ENCODE peak calls at places on chromosomes 4 and X, in seven cellular contexts. One of them, this sample, is unnamed.

GRCh38 chrX:117376460-117376859 is 740.1 kb downstream of the KLHL13 start:
- DNase-seq in right lobe of liver: no peak
- DNase-seq in kidney: no peak
- DNase-seq in heart right ventricle: no peak
- DNase-seq in ascending aorta: no peak
- DNase-seq in suprapubic skin: no peak
- DNase-seq in gastrocnemius medialis: no peak
- DNase-seq in this sample: no peak

GRCh38 chr4:154779362-154779947 is 1.6 kb upstream of the RBM46 start:
- DNase-seq in kidney: no peak
- DNase-seq in heart right ventricle: no peak
- DNase-seq in right lobe of liver: no peak
- DNase-seq in ascending aorta: no peak
- DNase-seq in suprapubic skin: no peak
- DNase-seq in gastrocnemius medialis: no peak
- DNase-seq in this sample: no peak

GRCh38 chr4:99885063-99885664 is 9.1 kb downstream of the LAMTOR3 start:
- DNase-seq in ascending aorta: no peak
- DNase-seq in kidney: no peak
- DNase-seq in gastrocnemius medialis: no peak
- DNase-seq in suprapubic skin: no peak
- DNase-seq in heart right ventricle: no peak
- DNase-seq in right lobe of liver: no peak
- DNase-seq in this sample: no peak

GRCh38 chr4:84966382-84967291 is at the start of gene WDFY3:
- DNase-seq in heart right ventricle: peak; percentile 78
- DNase-seq in suprapubic skin: peak; percentile 91
- DNase-seq in ascending aorta: peak; percentile 53
- DNase-seq in right lobe of liver: peak; percentile 85
- DNase-seq in kidney: peak; percentile 95
- DNase-seq in gastrocnemius medialis: peak; percentile 85
- DNase-seq in this sample: peak; percentile 88

GRCh38 chr4:81485310-81485980 is 13.7 kb upstream of the RASGEF1B start:
- DNase-seq in kidney: no peak
- DNase-seq in suprapubic skin: no peak
- DNase-seq in gastrocnemius medialis: no peak
- DNase-seq in ascending aorta: no peak
- DNase-seq in heart right ventricle: no peak
- DNase-seq in right lobe of liver: no peak
- DNase-seq in this sample: no peak

GRCh38 chr4:67934628-67935027 is 28.7 kb downstream of the TMPRSS11A start:
- DNase-seq in kidney: no peak
- DNase-seq in heart right ventricle: no peak
- DNase-seq in suprapubic skin: no peak
- DNase-seq in ascending aorta: no peak
- DNase-seq in right lobe of liver: no peak
- DNase-seq in gastrocnemius medialis: no peak
- DNase-seq in this sample: no peak

GRCh38 chrX:39245024-39245423 is 443.8 kb downstream of the MID1IP1 start:
- DNase-seq in right lobe of liver: no peak
- DNase-seq in suprapubic skin: no peak
- DNase-seq in ascending aorta: no peak
- DNase-seq in gastrocnemius medialis: no peak
- DNase-seq in kidney: no peak
- DNase-seq in heart right ventricle: no peak
- DNase-seq in this sample: no peak

GRCh38 chrX:68894513-68895338 is 65.9 kb downstream of the EFNB1 start:
- DNase-seq in suprapubic skin: no peak
- DNase-seq in right lobe of liver: no peak
- DNase-seq in heart right ventricle: peak; percentile 55
- DNase-seq in kidney: peak; percentile 86
- DNase-seq in gastrocnemius medialis: peak; percentile 69
- DNase-seq in ascending aorta: peak; percentile 31
- DNase-seq in this sample: peak; percentile 84

GRCh38 chr4:15961778-15962510 is 1.0 kb downstream of the FGFBP2 start:
- DNase-seq in suprapubic skin: no peak
- DNase-seq in heart right ventricle: no peak
- DNase-seq in right lobe of liver: no peak
- DNase-seq in ascending aorta: no peak
- DNase-seq in kidney: no peak
- DNase-seq in gastrocnemius medialis: peak; percentile 73
- DNase-seq in this sample: no peak

GRCh38 chr4:113471141-113471860 is 290.2 kb downstream of the CAMK2D start:
- DNase-seq in right lobe of liver: no peak
- DNase-seq in heart right ventricle: no peak
- DNase-seq in kidney: no peak
- DNase-seq in suprapubic skin: no peak
- DNase-seq in ascending aorta: no peak
- DNase-seq in gastrocnemius medialis: no peak
- DNase-seq in this sample: no peak

GRCh38 chr4:113468165-113469022 is 293.1 kb downstream of the CAMK2D start:
- DNase-seq in suprapubic skin: peak; percentile 91
- DNase-seq in kidney: peak; percentile 86
- DNase-seq in gastrocnemius medialis: peak; percentile 95
- DNase-seq in right lobe of liver: no peak
- DNase-seq in heart right ventricle: peak; percentile 19
- DNase-seq in ascending aorta: peak; percentile 91
- DNase-seq in this sample: peak; percentile 71

GRCh38 chr4:113469926-113470325 is 291.6 kb downstream of the CAMK2D start:
- DNase-seq in gastrocnemius medialis: no peak
- DNase-seq in ascending aorta: no peak
- DNase-seq in heart right ventricle: no peak
- DNase-seq in right lobe of liver: no peak
- DNase-seq in kidney: no peak
- DNase-seq in suprapubic skin: no peak
- DNase-seq in this sample: no peak

GRCh38 chr4:113467581-113467980 is 294.0 kb downstream of the CAMK2D start:
- DNase-seq in kidney: no peak
- DNase-seq in gastrocnemius medialis: no peak
- DNase-seq in suprapubic skin: no peak
- DNase-seq in right lobe of liver: no peak
- DNase-seq in heart right ventricle: no peak
- DNase-seq in ascending aorta: no peak
- DNase-seq in this sample: no peak

DNA sequence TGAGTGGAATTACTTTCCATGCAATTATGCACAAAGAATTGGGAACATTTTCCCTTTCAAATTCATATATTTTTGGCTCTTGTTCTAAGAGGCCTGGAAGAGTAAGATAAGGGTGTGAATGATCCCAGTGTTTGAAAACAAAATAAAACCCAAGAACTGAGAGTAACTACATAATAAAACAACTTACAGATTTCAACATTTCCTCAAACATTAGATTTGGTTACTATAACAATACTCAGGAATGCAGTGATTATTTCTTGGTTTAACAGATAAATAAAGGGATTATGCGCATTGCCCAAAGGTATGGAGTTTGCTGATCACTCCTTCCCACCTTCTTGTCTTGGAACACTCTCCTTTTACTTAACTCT is 292.5 kb downstream of the CAMK2D start:
- DNase-seq in right lobe of liver: no peak
- DNase-seq in suprapubic skin: no peak
- DNase-seq in heart right ventricle: no peak
- DNase-seq in kidney: no peak
- DNase-seq in gastrocnemius medialis: no peak
- DNase-seq in ascending aorta: no peak
- DNase-seq in this sample: no peak
- H3K27ac ChIP-seq in right lobe of liver: peak overlapping the region; percentile 64
- H3K27ac ChIP-seq in suprapubic skin: peak overlapping the region; percentile 89
- H3K27ac ChIP-seq in heart right ventricle: peak overlapping the region; percentile 87
- H3K27ac ChIP-seq in kidney: no peak overlapping the region
- H3K27ac ChIP-seq in gastrocnemius medialis: peak overlapping the region; percentile 95
- H3K27ac ChIP-seq in ascending aorta: peak overlapping the region; percentile 91
- H3K27ac ChIP-seq in this sample: peak overlapping the region; percentile 85

GRCh38 chr4:5693871-5694270 is 14.5 kb downstream of the EVC2 start:
- DNase-seq in suprapubic skin: no peak
- DNase-seq in ascending aorta: no peak
- DNase-seq in right lobe of liver: no peak
- DNase-seq in heart right ventricle: no peak
- DNase-seq in kidney: no peak
- DNase-seq in gastrocnemius medialis: no peak
- DNase-seq in this sample: no peak
- H3K36me3 ChIP-seq in suprapubic skin: peaks cover 59% of the 10 kb centered on the region
- H3K36me3 ChIP-seq in ascending aorta: peaks cover 66% of the 10 kb centered on the region
- H3K36me3 ChIP-seq in right lobe of liver: no peaks in the 10 kb centered on the region
- H3K36me3 ChIP-seq in heart right ventricle: no peaks in the 10 kb centered on the region
- H3K36me3 ChIP-seq in kidney: peaks cover 26% of the 10 kb centered on the region
- H3K36me3 ChIP-seq in gastrocnemius medialis: no peaks in the 10 kb centered on the region
- H3K36me3 ChIP-seq in this sample: peaks cover 30% of the 10 kb centered on the region

GRCh38 chrX:13167444-13168207 is 123.2 kb upstream of the FAM9C start:
- DNase-seq in kidney: no peak
- DNase-seq in right lobe of liver: no peak
- DNase-seq in gastrocnemius medialis: peak; percentile 12
- DNase-seq in heart right ventricle: no peak
- DNase-seq in suprapubic skin: no peak
- DNase-seq in ascending aorta: no peak
- DNase-seq in this sample: peak; percentile 24
- H3K27ac ChIP-seq in kidney: peak overlapping the region; percentile 47
- H3K27ac ChIP-seq in right lobe of liver: peak overlapping the region; percentile 39
- H3K27ac ChIP-seq in gastrocnemius medialis: peak overlapping the region; percentile 69
- H3K27ac ChIP-seq in heart right ventricle: peak overlapping the region; percentile 57
- H3K27ac ChIP-seq in suprapubic skin: peak overlapping the region; percentile 71
- H3K27ac ChIP-seq in ascending aorta: peak overlapping the region; percentile 44
- H3K27ac ChIP-seq in this sample: peak overlapping the region; percentile 74

DNA sequence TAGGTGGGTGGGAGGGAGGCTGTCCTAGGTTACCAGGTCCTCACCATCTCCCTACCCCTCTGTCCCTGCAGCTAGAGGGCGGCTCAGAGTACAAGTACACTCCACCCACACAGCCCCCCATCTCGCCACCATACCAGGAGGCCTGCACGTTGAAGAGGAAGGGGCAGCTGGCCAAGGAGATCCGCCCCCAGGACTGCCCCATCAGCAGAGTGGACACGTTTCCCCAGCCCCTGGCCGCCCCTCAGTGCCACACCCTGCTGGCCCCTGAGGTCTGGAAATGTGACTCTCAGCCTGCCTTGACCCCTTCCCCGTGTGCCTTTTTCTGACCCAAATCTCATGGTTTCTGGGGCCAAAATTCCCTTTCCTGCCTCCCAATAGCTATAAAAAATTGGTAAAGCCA is 6.5 kb downstream of the FTSJ1 start:
- DNase-seq in heart right ventricle: no peak
- DNase-seq in suprapubic skin: no peak
- DNase-seq in gastrocnemius medialis: no peak
- DNase-seq in kidney: peak; percentile 48
- DNase-seq in right lobe of liver: no peak
- DNase-seq in ascending aorta: no peak
- DNase-seq in this sample: no peak
- H3K36me3 ChIP-seq in heart right ventricle: no peaks in the 10 kb centered on the region
- H3K36me3 ChIP-seq in suprapubic skin: peaks cover 32% of the 10 kb centered on the region
- H3K36me3 ChIP-seq in gastrocnemius medialis: no peaks in the 10 kb centered on the region
- H3K36me3 ChIP-seq in kidney: no peaks in the 10 kb centered on the region
- H3K36me3 ChIP-seq in right lobe of liver: no peaks in the 10 kb centered on the region
- H3K36me3 ChIP-seq in ascending aorta: peaks cover 6% of the 10 kb centered on the region
- H3K36me3 ChIP-seq in this sample: peaks cover 16% of the 10 kb centered on the region

GRCh38 chr4:163344147-163345050 is 707 bp downstream of the NPY5R start:
- DNase-seq in right lobe of liver: no peak
- DNase-seq in kidney: no peak
- DNase-seq in ascending aorta: no peak
- DNase-seq in suprapubic skin: peak; percentile 60
- DNase-seq in heart right ventricle: peak; percentile 20
- DNase-seq in gastrocnemius medialis: no peak
- DNase-seq in this sample: peak; percentile 52
- H3K27ac ChIP-seq in right lobe of liver: no peak overlapping the region
- H3K27ac ChIP-seq in kidney: peak overlapping the region; percentile 76
- H3K27ac ChIP-seq in ascending aorta: peak overlapping the region; percentile 85
- H3K27ac ChIP-seq in suprapubic skin: peak overlapping the region; percentile 50
- H3K27ac ChIP-seq in heart right ventricle: no peak overlapping the region
- H3K27ac ChIP-seq in gastrocnemius medialis: peak overlapping the region; percentile 46
- H3K27ac ChIP-seq in this sample: peak overlapping the region; percentile 51

GRCh38 chr4:128837198-128837597 is 27.7 kb downstream of the JADE1 start:
- DNase-seq in heart right ventricle: no peak
- DNase-seq in ascending aorta: no peak
- DNase-seq in kidney: no peak
- DNase-seq in right lobe of liver: no peak
- DNase-seq in suprapubic skin: no peak
- DNase-seq in gastrocnemius medialis: no peak
- DNase-seq in this sample: no peak

GRCh38 chr4:128835498-128836222 is 26.2 kb downstream of the JADE1 start:
- DNase-seq in gastrocnemius medialis: peak; percentile 85
- DNase-seq in ascending aorta: no peak
- DNase-seq in suprapubic skin: no peak
- DNase-seq in heart right ventricle: peak; percentile 80
- DNase-seq in right lobe of liver: peak; percentile 88
- DNase-seq in kidney: peak; percentile 87
- DNase-seq in this sample: peak; percentile 81

GRCh38 chr4:128831526-128832252 is 22.2 kb downstream of the JADE1 start:
- DNase-seq in suprapubic skin: no peak
- DNase-seq in gastrocnemius medialis: no peak
- DNase-seq in kidney: no peak
- DNase-seq in ascending aorta: no peak
- DNase-seq in right lobe of liver: no peak
- DNase-seq in heart right ventricle: no peak
- DNase-seq in this sample: no peak

GRCh38 chr4:128830906-128831525 is 21.5 kb downstream of the JADE1 start:
- DNase-seq in gastrocnemius medialis: no peak
- DNase-seq in right lobe of liver: no peak
- DNase-seq in ascending aorta: no peak
- DNase-seq in suprapubic skin: no peak
- DNase-seq in kidney: no peak
- DNase-seq in heart right ventricle: no peak
- DNase-seq in this sample: no peak

DNA sequence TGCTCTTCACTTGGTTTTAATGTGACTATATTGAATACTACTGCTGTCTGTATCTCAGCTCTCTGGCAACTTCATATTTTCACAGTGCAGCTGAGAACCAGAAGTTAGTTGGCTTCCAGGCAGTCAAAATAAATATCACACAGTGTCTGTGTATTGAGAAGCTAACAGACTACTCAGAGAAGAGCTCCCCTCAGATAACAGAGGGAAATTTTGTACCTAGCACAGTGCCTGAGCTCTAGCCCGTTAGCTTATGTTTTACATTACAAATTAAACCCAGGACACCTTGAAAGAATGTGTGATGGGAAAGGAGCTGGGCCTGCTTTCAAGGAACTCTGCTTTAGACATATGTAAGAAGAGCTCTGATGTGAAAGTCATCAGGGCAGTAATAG is 22.7 kb downstream of the JADE1 start:
- DNase-seq in ascending aorta: no peak
- DNase-seq in gastrocnemius medialis: no peak
- DNase-seq in suprapubic skin: no peak
- DNase-seq in right lobe of liver: no peak
- DNase-seq in heart right ventricle: no peak
- DNase-seq in kidney: no peak
- DNase-seq in this sample: no peak
- H3K36me3 ChIP-seq in ascending aorta: peaks cover 12% of the 10 kb centered on the region
- H3K36me3 ChIP-seq in gastrocnemius medialis: no peaks in the 10 kb centered on the region
- H3K36me3 ChIP-seq in suprapubic skin: peaks cover 12% of the 10 kb centered on the region
- H3K36me3 ChIP-seq in right lobe of liver: no peaks in the 10 kb centered on the region
- H3K36me3 ChIP-seq in heart right ventricle: no peaks in the 10 kb centered on the region
- H3K36me3 ChIP-seq in kidney: peaks cover 3% of the 10 kb centered on the region
- H3K36me3 ChIP-seq in this sample: no peaks in the 10 kb centered on the region

DNA sequence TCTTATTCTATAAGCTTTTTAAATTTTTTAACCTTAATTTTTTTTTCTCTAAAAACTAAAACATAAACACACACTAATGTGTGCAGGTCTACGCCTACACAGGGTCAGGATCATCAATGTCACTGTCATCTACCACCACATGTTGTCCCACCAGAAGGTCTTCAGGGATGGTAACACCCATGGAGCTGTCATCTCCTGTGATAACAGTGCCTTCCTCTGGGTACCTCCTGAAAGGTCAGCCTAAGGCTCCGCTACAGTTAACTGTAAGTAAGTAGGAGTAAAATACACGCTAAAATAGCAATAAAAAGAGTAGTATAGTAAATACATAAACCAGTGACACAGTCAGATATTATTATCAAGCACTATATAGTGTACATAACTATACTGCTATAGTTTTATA is 45.9 kb upstream of the GPRIN3 start:
- DNase-seq in heart right ventricle: no peak
- DNase-seq in kidney: no peak
- DNase-seq in right lobe of liver: no peak
- DNase-seq in suprapubic skin: no peak
- DNase-seq in gastrocnemius medialis: no peak
- DNase-seq in ascending aorta: no peak
- DNase-seq in this sample: no peak
- H3K27ac ChIP-seq in heart right ventricle: no peak overlapping the region
- H3K27ac ChIP-seq in kidney: no peak overlapping the region
- H3K27ac ChIP-seq in right lobe of liver: no peak overlapping the region
- H3K27ac ChIP-seq in suprapubic skin: no peak overlapping the region
- H3K27ac ChIP-seq in gastrocnemius medialis: no peak overlapping the region
- H3K27ac ChIP-seq in ascending aorta: no peak overlapping the region
- H3K27ac ChIP-seq in this sample: no peak overlapping the region

This sample was measured in heart left ventricle.